ENCODE peak calls at places on chromosome 19, in four cellular contexts. One of them, this sample, is unnamed.

GRCh38 chr19:33259532-33259931 is 33.9 kb upstream of the SLC7A10 start:
- DNase-seq in transverse colon: no peak
- DNase-seq in H1: no peak
- DNase-seq in breast epithelium: no peak
- DNase-seq in this sample: no peak

GRCh38 chr19:52343548-52343947 is 7.5 kb downstream of the ZNF610 start:
- DNase-seq in transverse colon: peak; percentile 9
- DNase-seq in H1: peak; percentile 84
- DNase-seq in breast epithelium: peak; percentile 52
- DNase-seq in this sample: no peak

GRCh38 chr19:49468746-49469447 is 5.1 kb upstream of the FLT3LG start:
- DNase-seq in transverse colon: peak; percentile 77
- DNase-seq in H1: peak; percentile 79
- DNase-seq in breast epithelium: no peak
- DNase-seq in this sample: peak; percentile 92

GRCh38 chr19:46728693-46729339 is 11.9 kb upstream of the PRKD2 start:
- DNase-seq in transverse colon: peak; percentile 80
- DNase-seq in H1: peak; percentile 90
- DNase-seq in breast epithelium: no peak
- DNase-seq in this sample: peak; percentile 97

GRCh38 chr19:17784201-17785008 is 10.5 kb upstream of the B3GNT3 start:
- DNase-seq in transverse colon: peak; percentile 76
- DNase-seq in H1: peak; percentile 96
- DNase-seq in breast epithelium: peak; percentile 63
- DNase-seq in this sample: peak; percentile 86

GRCh38 chr19:2015611-2015950 is at the start of gene BTBD2:
- DNase-seq in transverse colon: peak; percentile 70
- DNase-seq in H1: no peak
- DNase-seq in breast epithelium: no peak
- DNase-seq in this sample: no peak

GRCh38 chr19:55697698-55698097 is 22.7 kb downstream of the EPN1 start:
- DNase-seq in transverse colon: no peak
- DNase-seq in H1: no peak
- DNase-seq in breast epithelium: no peak
- DNase-seq in this sample: peak; percentile 34

GRCh38 chr19:18519962-18520847 is 1.7 kb downstream of the ELL start:
- DNase-seq in transverse colon: peak; percentile 83
- DNase-seq in H1: peak; percentile 68
- DNase-seq in breast epithelium: peak; percentile 83
- DNase-seq in this sample: peak; percentile 90

GRCh38 chr19:56476671-56477428 is at the start of gene ZNF667:
- DNase-seq in transverse colon: no peak
- DNase-seq in H1: no peak
- DNase-seq in breast epithelium: no peak
- DNase-seq in this sample: peak; percentile 74

GRCh38 chr19:55070755-55071502 is 4.7 kb upstream of the EPS8L1 start:
- DNase-seq in transverse colon: peak; percentile 86
- DNase-seq in H1: no peak
- DNase-seq in breast epithelium: no peak
- DNase-seq in this sample: no peak

GRCh38 chr19:58252102-58252685 is 23.5 kb downstream of the ZNF544 start:
- DNase-seq in transverse colon: no peak
- DNase-seq in H1: no peak
- DNase-seq in breast epithelium: no peak
- DNase-seq in this sample: no peak

GRCh38 chr19:54325194-54325621 is 12.2 kb upstream of the LILRA5 start:
- DNase-seq in transverse colon: no peak
- DNase-seq in H1: peak; percentile 65
- DNase-seq in breast epithelium: no peak
- DNase-seq in this sample: no peak

GRCh38 chr19:41864374-41864773 is 4.3 kb downstream of the RPS19 start:
- DNase-seq in transverse colon: no peak
- DNase-seq in H1: no peak
- DNase-seq in breast epithelium: no peak
- DNase-seq in this sample: no peak

GRCh38 chr19:34430738-34431625 is 2.8 kb downstream of the UBA2 start:
- DNase-seq in transverse colon: no peak
- DNase-seq in H1: no peak
- DNase-seq in breast epithelium: no peak
- DNase-seq in this sample: no peak

GRCh38 chr19:38004100-38004504 is 97.1 kb downstream of the SIPA1L3 start:
- DNase-seq in transverse colon: no peak
- DNase-seq in H1: no peak
- DNase-seq in breast epithelium: no peak
- DNase-seq in this sample: no peak

GRCh38 chr19:17797397-17798201 is 2.7 kb downstream of the B3GNT3 start:
- DNase-seq in transverse colon: peak; percentile 89
- DNase-seq in H1: no peak
- DNase-seq in breast epithelium: no peak
- DNase-seq in this sample: no peak

GRCh38 chr19:4045597-4046361 is 20.9 kb downstream of the ZBTB7A start:
- DNase-seq in transverse colon: no peak
- DNase-seq in H1: no peak
- DNase-seq in breast epithelium: no peak
- DNase-seq in this sample: no peak

GRCh38 chr19:11324079-11324661 is 15.3 kb downstream of the RAB3D start:
- DNase-seq in transverse colon: peak; percentile 81
- DNase-seq in H1: no peak
- DNase-seq in breast epithelium: peak; percentile 66
- DNase-seq in this sample: peak; percentile 90
- TF ChIP-seq POLR2AphosphoS5 in transverse colon: no peak
- TF ChIP-seq POLR2AphosphoS5 in H1: no peak
- TF ChIP-seq POLR2AphosphoS5 in breast epithelium: peak; percentile 92
- TF ChIP-seq POLR2AphosphoS5 in this sample: no peak

DNA sequence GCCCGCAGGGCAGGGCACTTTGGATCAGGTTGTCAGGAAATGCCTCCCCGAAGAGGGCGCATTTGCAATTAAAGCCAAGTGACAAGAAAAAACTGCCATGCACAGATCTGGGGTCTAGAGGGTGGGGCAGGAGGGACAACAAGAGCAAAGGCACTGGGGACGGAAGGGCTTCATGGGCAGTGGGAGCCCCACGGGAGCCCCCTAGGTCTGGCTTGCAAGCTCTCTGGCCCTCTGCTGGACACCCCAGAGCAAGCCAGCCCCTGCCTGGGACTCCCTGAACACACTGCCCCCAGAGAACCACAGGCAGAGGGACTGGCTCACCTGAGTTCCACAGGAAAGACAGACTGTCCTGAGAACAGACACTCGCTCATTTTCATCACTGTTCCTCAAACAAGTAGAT is 30.2 kb upstream of the C19orf12 start:
- DNase-seq in transverse colon: no peak
- DNase-seq in H1: peak; percentile 68
- DNase-seq in breast epithelium: no peak
- DNase-seq in this sample: peak; percentile 47
- TF ChIP-seq CTCF in transverse colon: no peak
- TF ChIP-seq CTCF in H1: peak; percentile 65
- TF ChIP-seq CTCF in breast epithelium: no peak
- TF ChIP-seq CTCF in this sample: no peak

GRCh38 chr19:12890787-12891552 is at the start of gene GCDH:
- DNase-seq in transverse colon: peak; percentile 98
- DNase-seq in H1: peak; percentile 95
- DNase-seq in breast epithelium: peak; percentile 97
- DNase-seq in this sample: peak; percentile 98
- TF ChIP-seq POLR2A in transverse colon: peak; percentile 84
- TF ChIP-seq POLR2A in H1: peak; percentile 77
- TF ChIP-seq POLR2A in breast epithelium: peak; percentile 68
- TF ChIP-seq POLR2A in this sample: peak; percentile 48

DNA sequence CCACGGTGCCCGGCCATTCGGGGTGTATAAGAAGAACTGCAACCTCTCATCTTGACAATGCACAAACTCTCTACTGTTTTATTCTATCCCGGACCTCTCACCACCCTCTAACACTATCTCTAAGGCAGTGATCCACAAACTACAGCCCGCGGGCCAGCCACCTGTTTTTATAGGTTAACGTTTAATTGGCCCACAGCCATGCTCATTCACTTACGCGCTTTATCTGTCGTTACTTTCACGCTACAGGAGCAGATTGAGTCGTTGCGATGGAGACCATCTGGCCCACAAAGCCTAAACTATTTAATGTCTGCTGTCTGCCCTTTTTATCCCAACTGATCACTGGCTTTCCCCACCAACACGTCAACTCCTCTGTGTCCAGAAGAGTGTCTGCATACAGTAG is 158.9 kb downstream of the CACNA1A start:
- DNase-seq in transverse colon: no peak
- DNase-seq in H1: no peak
- DNase-seq in breast epithelium: no peak
- DNase-seq in this sample: no peak
- TF ChIP-seq POLR2AphosphoS5 in transverse colon: no peak
- TF ChIP-seq POLR2AphosphoS5 in H1: no peak
- TF ChIP-seq POLR2AphosphoS5 in breast epithelium: no peak
- TF ChIP-seq POLR2AphosphoS5 in this sample: no peak